ENCODE peak calls at places on chromosomes 6 and 20, in nine cellular contexts. One of them, this sample, is unnamed.
A peak's percentile ranks its signal among the peaks of the same experiment; 100 is the strongest.

GRCh38 chr6:31831350-31832215 is 4.0 kb downstream of the HSPA1B start:
- DNase-seq in nephron progenitor cell: no peak
- DNase-seq in psoas muscle: no peak
- DNase-seq in GM12864: no peak
- DNase-seq in GM13976: no peak
- DNase-seq in foreskin fibroblast: no peak
- DNase-seq in esophagus squamous epithelium: no peak
- DNase-seq in CD4-positive, alpha-beta T cell: no peak
- DNase-seq in cardiac muscle cell: no peak
- DNase-seq in this sample: no peak

GRCh38 chr20:12847862-12848261 is 160.9 kb upstream of the SPTLC3 start:
- DNase-seq in esophagus squamous epithelium: no peak
- DNase-seq in cardiac muscle cell: peak; percentile 17
- DNase-seq in GM12864: no peak
- DNase-seq in nephron progenitor cell: peak; percentile 10
- DNase-seq in psoas muscle: no peak
- DNase-seq in CD4-positive, alpha-beta T cell: no peak
- DNase-seq in foreskin fibroblast: no peak
- DNase-seq in GM13976: no peak
- DNase-seq in this sample: no peak

GRCh38 chr6:159789377-159790148 is at the start of gene TCP1:
- DNase-seq in cardiac muscle cell: peak; percentile 100
- DNase-seq in nephron progenitor cell: peak; percentile 98
- DNase-seq in GM13976: peak; percentile 96
- DNase-seq in psoas muscle: peak; percentile 99
- DNase-seq in GM12864: peak; percentile 100
- DNase-seq in foreskin fibroblast: peak; percentile 100
- DNase-seq in CD4-positive, alpha-beta T cell: peak; percentile 100
- DNase-seq in esophagus squamous epithelium: peak; percentile 98
- DNase-seq in this sample: peak; percentile 95

GRCh38 chr6:128882991-128883571 is at the start of gene LAMA2:
- DNase-seq in nephron progenitor cell: peak; percentile 81
- DNase-seq in psoas muscle: peak; percentile 88
- DNase-seq in cardiac muscle cell: peak; percentile 89
- DNase-seq in GM12864: no peak
- DNase-seq in esophagus squamous epithelium: no peak
- DNase-seq in CD4-positive, alpha-beta T cell: no peak
- DNase-seq in foreskin fibroblast: peak; percentile 84
- DNase-seq in GM13976: no peak
- DNase-seq in this sample: no peak

GRCh38 chr6:7138921-7139358 is 31.2 kb downstream of the RREB1 start:
- DNase-seq in GM13976: no peak
- DNase-seq in nephron progenitor cell: no peak
- DNase-seq in esophagus squamous epithelium: no peak
- DNase-seq in cardiac muscle cell: no peak
- DNase-seq in CD4-positive, alpha-beta T cell: peak; percentile 50
- DNase-seq in psoas muscle: no peak
- DNase-seq in foreskin fibroblast: no peak
- DNase-seq in GM12864: no peak
- DNase-seq in this sample: no peak

GRCh38 chr6:122660296-122660695 is 50.1 kb downstream of the PKIB start:
- DNase-seq in GM12864: no peak
- DNase-seq in CD4-positive, alpha-beta T cell: no peak
- DNase-seq in foreskin fibroblast: no peak
- DNase-seq in psoas muscle: no peak
- DNase-seq in cardiac muscle cell: no peak
- DNase-seq in esophagus squamous epithelium: no peak
- DNase-seq in GM13976: no peak
- DNase-seq in nephron progenitor cell: no peak
- DNase-seq in this sample: no peak

GRCh38 chr6:163329991-163330390 is 84.5 kb upstream of the QKI start:
- DNase-seq in CD4-positive, alpha-beta T cell: no peak
- DNase-seq in esophagus squamous epithelium: no peak
- DNase-seq in nephron progenitor cell: no peak
- DNase-seq in foreskin fibroblast: no peak
- DNase-seq in GM13976: no peak
- DNase-seq in cardiac muscle cell: no peak
- DNase-seq in psoas muscle: no peak
- DNase-seq in GM12864: no peak
- DNase-seq in this sample: no peak

GRCh38 chr6:15474196-15474595 is 188.6 kb downstream of the DTNBP1 start:
- DNase-seq in psoas muscle: no peak
- DNase-seq in foreskin fibroblast: peak; percentile 78
- DNase-seq in esophagus squamous epithelium: no peak
- DNase-seq in cardiac muscle cell: peak; percentile 66
- DNase-seq in CD4-positive, alpha-beta T cell: no peak
- DNase-seq in GM12864: no peak
- DNase-seq in nephron progenitor cell: no peak
- DNase-seq in GM13976: no peak
- DNase-seq in this sample: no peak

GRCh38 chr6:110690916-110691315 is 124.4 kb downstream of the CDK19 start:
- DNase-seq in nephron progenitor cell: no peak
- DNase-seq in CD4-positive, alpha-beta T cell: no peak
- DNase-seq in psoas muscle: no peak
- DNase-seq in cardiac muscle cell: no peak
- DNase-seq in esophagus squamous epithelium: no peak
- DNase-seq in GM12864: no peak
- DNase-seq in GM13976: no peak
- DNase-seq in foreskin fibroblast: no peak
- DNase-seq in this sample: no peak

GRCh38 chr20:32596681-32597252 is 11.6 kb upstream of the NOL4L start:
- DNase-seq in CD4-positive, alpha-beta T cell: no peak
- DNase-seq in esophagus squamous epithelium: no peak
- DNase-seq in GM13976: no peak
- DNase-seq in cardiac muscle cell: no peak
- DNase-seq in foreskin fibroblast: no peak
- DNase-seq in nephron progenitor cell: no peak
- DNase-seq in GM12864: no peak
- DNase-seq in psoas muscle: no peak
- DNase-seq in this sample: no peak

GRCh38 chr6:143556529-143556928 is 45.0 kb upstream of the FUCA2 start:
- DNase-seq in foreskin fibroblast: peak; percentile 70
- DNase-seq in GM13976: no peak
- DNase-seq in CD4-positive, alpha-beta T cell: no peak
- DNase-seq in GM12864: no peak
- DNase-seq in nephron progenitor cell: no peak
- DNase-seq in esophagus squamous epithelium: no peak
- DNase-seq in psoas muscle: no peak
- DNase-seq in cardiac muscle cell: peak; percentile 54
- DNase-seq in this sample: no peak

GRCh38 chr20:17928633-17929311 is 39.8 kb downstream of the SNX5 start:
- DNase-seq in cardiac muscle cell: no peak
- DNase-seq in foreskin fibroblast: no peak
- DNase-seq in nephron progenitor cell: no peak
- DNase-seq in esophagus squamous epithelium: no peak
- DNase-seq in CD4-positive, alpha-beta T cell: no peak
- DNase-seq in psoas muscle: no peak
- DNase-seq in GM13976: no peak
- DNase-seq in GM12864: no peak
- DNase-seq in this sample: no peak

GRCh38 chr6:56526860-56527544 is 115.7 kb downstream of the DST start:
- DNase-seq in CD4-positive, alpha-beta T cell: no peak
- DNase-seq in cardiac muscle cell: no peak
- DNase-seq in foreskin fibroblast: peak; percentile 51
- DNase-seq in GM12864: no peak
- DNase-seq in psoas muscle: no peak
- DNase-seq in esophagus squamous epithelium: no peak
- DNase-seq in nephron progenitor cell: no peak
- DNase-seq in GM13976: no peak
- DNase-seq in this sample: no peak

GRCh38 chr6:87628881-87629280 is 38.9 kb downstream of the ORC3 start:
- DNase-seq in GM13976: no peak
- DNase-seq in nephron progenitor cell: no peak
- DNase-seq in esophagus squamous epithelium: no peak
- DNase-seq in GM12864: no peak
- DNase-seq in cardiac muscle cell: peak; percentile 60
- DNase-seq in CD4-positive, alpha-beta T cell: no peak
- DNase-seq in foreskin fibroblast: peak; percentile 35
- DNase-seq in psoas muscle: no peak
- DNase-seq in this sample: no peak

GRCh38 chr20:37907677-37908397 is 4.9 kb downstream of the VSTM2L start:
- DNase-seq in foreskin fibroblast: peak; percentile 36
- DNase-seq in GM13976: no peak
- DNase-seq in psoas muscle: no peak
- DNase-seq in CD4-positive, alpha-beta T cell: no peak
- DNase-seq in esophagus squamous epithelium: no peak
- DNase-seq in nephron progenitor cell: peak; percentile 40
- DNase-seq in cardiac muscle cell: peak; percentile 73
- DNase-seq in GM12864: no peak
- DNase-seq in this sample: no peak

GRCh38 chr6:79813854-79814477 is 133.4 kb downstream of the ELOVL4 start:
- DNase-seq in cardiac muscle cell: peak; percentile 77
- DNase-seq in GM12864: no peak
- DNase-seq in foreskin fibroblast: peak; percentile 84
- DNase-seq in CD4-positive, alpha-beta T cell: peak; percentile 24
- DNase-seq in nephron progenitor cell: peak; percentile 83
- DNase-seq in GM13976: peak; percentile 56
- DNase-seq in psoas muscle: peak; percentile 50
- DNase-seq in esophagus squamous epithelium: no peak
- DNase-seq in this sample: peak; percentile 47

GRCh38 chr6:99545442-99545841 is 23.0 kb downstream of the CCNC start:
- DNase-seq in CD4-positive, alpha-beta T cell: no peak
- DNase-seq in foreskin fibroblast: no peak
- DNase-seq in GM12864: no peak
- DNase-seq in GM13976: no peak
- DNase-seq in psoas muscle: no peak
- DNase-seq in esophagus squamous epithelium: no peak
- DNase-seq in nephron progenitor cell: no peak
- DNase-seq in cardiac muscle cell: no peak
- DNase-seq in this sample: no peak

GRCh38 chr6:70739534-70739933 is 71.9 kb downstream of the SMAP1 start:
- DNase-seq in cardiac muscle cell: no peak
- DNase-seq in GM13976: no peak
- DNase-seq in psoas muscle: no peak
- DNase-seq in nephron progenitor cell: no peak
- DNase-seq in GM12864: no peak
- DNase-seq in foreskin fibroblast: no peak
- DNase-seq in esophagus squamous epithelium: no peak
- DNase-seq in CD4-positive, alpha-beta T cell: no peak
- DNase-seq in this sample: no peak
- TF ChIP-seq CTCF in cardiac muscle cell: no peak
- TF ChIP-seq CTCF in GM13976: no peak
- TF ChIP-seq CTCF in psoas muscle: no peak
- TF ChIP-seq CTCF in nephron progenitor cell: no peak
- TF ChIP-seq CTCF in GM12864: no peak
- TF ChIP-seq CTCF in foreskin fibroblast: no peak
- TF ChIP-seq CTCF in esophagus squamous epithelium: no peak
- TF ChIP-seq CTCF in CD4-positive, alpha-beta T cell: no peak
- TF ChIP-seq CTCF in this sample: no peak

DNA sequence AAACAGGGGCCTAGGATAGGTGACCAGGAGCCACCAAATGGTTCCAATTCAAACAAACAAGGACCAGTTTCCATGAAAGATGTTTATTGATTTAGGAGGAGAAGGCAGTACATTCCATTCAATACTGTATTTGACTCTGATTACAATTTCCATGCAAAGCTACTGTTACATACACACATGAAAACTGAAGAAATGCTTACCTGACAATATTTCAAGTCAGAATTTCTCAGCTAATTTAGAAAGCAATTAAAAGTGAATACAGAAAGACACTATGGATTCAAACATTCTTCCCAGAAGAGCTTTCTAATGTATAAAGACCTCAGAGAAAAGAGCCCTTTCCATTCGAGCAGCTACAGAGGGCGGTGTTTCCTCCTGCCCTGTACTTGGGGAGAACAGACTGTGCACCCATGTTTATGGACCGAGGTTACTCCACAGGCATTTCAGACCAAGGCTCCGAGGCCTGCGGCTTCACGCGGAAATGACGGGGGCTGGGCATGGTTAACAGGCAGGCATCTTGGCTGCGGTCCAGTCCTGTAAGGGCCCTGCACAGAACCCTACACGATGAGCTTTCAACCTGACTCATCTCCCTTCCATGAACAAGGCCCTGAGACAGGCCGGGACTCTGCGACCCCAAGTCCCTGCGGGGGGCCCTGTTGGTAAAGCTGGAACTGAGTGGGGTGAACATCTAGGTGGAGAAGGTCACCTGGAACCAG is 25.7 kb upstream of the TCFL5 start:
- DNase-seq in esophagus squamous epithelium: no peak
- DNase-seq in GM12864: no peak
- DNase-seq in cardiac muscle cell: peak; percentile 93
- DNase-seq in nephron progenitor cell: no peak
- DNase-seq in GM13976: no peak
- DNase-seq in CD4-positive, alpha-beta T cell: peak; percentile 44
- DNase-seq in foreskin fibroblast: peak; percentile 93
- DNase-seq in psoas muscle: peak; percentile 59
- DNase-seq in this sample: no peak
- TF ChIP-seq CTCF in esophagus squamous epithelium: no peak
- TF ChIP-seq CTCF in GM12864: no peak
- TF ChIP-seq CTCF in cardiac muscle cell: peak; percentile 8
- TF ChIP-seq CTCF in nephron progenitor cell: no peak
- TF ChIP-seq CTCF in GM13976: no peak
- TF ChIP-seq CTCF in CD4-positive, alpha-beta T cell: no peak
- TF ChIP-seq CTCF in foreskin fibroblast: no peak
- TF ChIP-seq CTCF in psoas muscle: no peak
- TF ChIP-seq CTCF in this sample: no peak

GRCh38 chr6:148758492-148758891 is 11.7 kb downstream of the UST start:
- DNase-seq in cardiac muscle cell: peak; percentile 23
- DNase-seq in foreskin fibroblast: no peak
- DNase-seq in CD4-positive, alpha-beta T cell: peak; percentile 23
- DNase-seq in GM13976: peak; percentile 68
- DNase-seq in nephron progenitor cell: no peak
- DNase-seq in GM12864: peak; percentile 97
- DNase-seq in psoas muscle: no peak
- DNase-seq in esophagus squamous epithelium: peak; percentile 41
- DNase-seq in this sample: peak; percentile 62
- TF ChIP-seq CTCF in cardiac muscle cell: no peak
- TF ChIP-seq CTCF in foreskin fibroblast: no peak
- TF ChIP-seq CTCF in CD4-positive, alpha-beta T cell: no peak
- TF ChIP-seq CTCF in GM13976: no peak
- TF ChIP-seq CTCF in nephron progenitor cell: no peak
- TF ChIP-seq CTCF in GM12864: no peak
- TF ChIP-seq CTCF in psoas muscle: no peak
- TF ChIP-seq CTCF in esophagus squamous epithelium: no peak
- TF ChIP-seq CTCF in this sample: no peak

DNA sequence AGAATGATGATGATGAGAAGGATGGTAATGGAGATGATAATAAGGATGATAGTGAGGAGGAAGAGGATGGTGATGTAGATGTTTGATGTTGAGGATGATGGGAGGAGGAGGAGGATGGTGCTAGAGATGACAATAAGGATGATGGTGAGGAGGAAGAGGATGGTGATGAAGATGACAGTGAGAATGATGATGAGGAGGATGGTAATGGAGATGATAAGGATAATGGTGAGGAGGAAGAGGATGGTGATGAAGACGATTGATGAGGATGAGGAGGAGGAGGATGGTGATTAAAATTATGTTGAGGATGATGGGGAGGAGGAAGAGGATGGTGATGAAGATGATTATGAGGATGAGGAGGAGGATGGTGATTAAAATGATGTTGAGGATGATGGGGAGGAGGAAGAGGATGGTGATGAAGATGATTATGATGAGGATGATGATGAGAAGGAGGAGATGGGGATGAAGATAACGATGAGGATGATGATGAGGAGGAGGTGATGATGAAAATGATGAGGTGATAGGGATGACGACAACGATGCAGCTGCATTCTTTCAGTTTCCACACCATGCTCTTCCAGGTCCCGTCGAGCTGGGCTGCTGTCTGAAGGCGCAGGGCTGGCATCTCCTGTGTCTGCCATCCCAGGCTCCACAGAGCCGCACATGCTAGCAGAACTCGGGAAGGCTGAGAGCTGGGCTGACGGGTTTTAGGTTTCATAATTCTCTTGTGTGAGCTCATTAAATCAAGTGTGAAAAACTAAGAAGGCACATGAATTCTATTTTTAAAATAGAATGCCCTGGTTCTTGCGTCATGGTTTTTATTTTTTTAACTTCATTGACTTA is 274.9 kb downstream of the SMOC2 start:
- DNase-seq in CD4-positive, alpha-beta T cell: no peak
- DNase-seq in GM12864: no peak
- DNase-seq in esophagus squamous epithelium: no peak
- DNase-seq in GM13976: no peak
- DNase-seq in cardiac muscle cell: no peak
- DNase-seq in nephron progenitor cell: no peak
- DNase-seq in psoas muscle: no peak
- DNase-seq in foreskin fibroblast: no peak
- DNase-seq in this sample: no peak
- TF ChIP-seq CTCF in CD4-positive, alpha-beta T cell: no peak
- TF ChIP-seq CTCF in GM12864: no peak
- TF ChIP-seq CTCF in esophagus squamous epithelium: no peak
- TF ChIP-seq CTCF in GM13976: no peak
- TF ChIP-seq CTCF in cardiac muscle cell: no peak
- TF ChIP-seq CTCF in nephron progenitor cell: no peak
- TF ChIP-seq CTCF in psoas muscle: no peak
- TF ChIP-seq CTCF in foreskin fibroblast: no peak
- TF ChIP-seq CTCF in this sample: no peak